ENCODE peak calls at places on chromosomes 5 and 9, in four cellular contexts. One of them, this sample, is unnamed.

GRCh38 chr9:76650692-76651091 is 113.5 kb upstream of the PCA3 start:
- DNase-seq in H9: peak; percentile 39
- DNase-seq in IMR-90: no peak
- DNase-seq in H1: no peak
- DNase-seq in this sample: peak; percentile 94

GRCh38 chr9:126373241-126373640 is 46.6 kb downstream of the MVB12B start:
- DNase-seq in H1: no peak
- DNase-seq in IMR-90: peak; percentile 53
- DNase-seq in H9: no peak
- DNase-seq in this sample: peak; percentile 65

GRCh38 chr5:124692950-124693349 is 53.5 kb downstream of the ZNF608 start:
- DNase-seq in H1: no peak
- DNase-seq in H9: no peak
- DNase-seq in IMR-90: no peak
- DNase-seq in this sample: no peak

GRCh38 chr5:11584008-11584407 is 320.2 kb downstream of the CTNND2 start:
- DNase-seq in H9: no peak
- DNase-seq in IMR-90: no peak
- DNase-seq in H1: no peak
- DNase-seq in this sample: peak; percentile 19

GRCh38 chr9:127153484-127153883 is 31.0 kb upstream of the ANGPTL2 start:
- DNase-seq in H1: no peak
- DNase-seq in IMR-90: no peak
- DNase-seq in H9: no peak
- DNase-seq in this sample: no peak

GRCh38 chr5:142590451-142591240 is 95.2 kb downstream of the FGF1 start:
- DNase-seq in IMR-90: no peak
- DNase-seq in H1: no peak
- DNase-seq in H9: no peak
- DNase-seq in this sample: peak; percentile 31

GRCh38 chr9:18610956-18611355 is 137.0 kb downstream of the ADAMTSL1 start:
- DNase-seq in H1: no peak
- DNase-seq in H9: no peak
- DNase-seq in IMR-90: peak; percentile 26
- DNase-seq in this sample: no peak

GRCh38 chr9:79195904-79196303 is 375.9 kb upstream of the TLE4 start:
- DNase-seq in H9: no peak
- DNase-seq in IMR-90: peak; percentile 96
- DNase-seq in H1: no peak
- DNase-seq in this sample: no peak

GRCh38 chr5:10418654-10419345 is 22.9 kb upstream of the ROPN1L start:
- DNase-seq in IMR-90: no peak
- DNase-seq in H9: no peak
- DNase-seq in H1: no peak
- DNase-seq in this sample: no peak

DNA sequence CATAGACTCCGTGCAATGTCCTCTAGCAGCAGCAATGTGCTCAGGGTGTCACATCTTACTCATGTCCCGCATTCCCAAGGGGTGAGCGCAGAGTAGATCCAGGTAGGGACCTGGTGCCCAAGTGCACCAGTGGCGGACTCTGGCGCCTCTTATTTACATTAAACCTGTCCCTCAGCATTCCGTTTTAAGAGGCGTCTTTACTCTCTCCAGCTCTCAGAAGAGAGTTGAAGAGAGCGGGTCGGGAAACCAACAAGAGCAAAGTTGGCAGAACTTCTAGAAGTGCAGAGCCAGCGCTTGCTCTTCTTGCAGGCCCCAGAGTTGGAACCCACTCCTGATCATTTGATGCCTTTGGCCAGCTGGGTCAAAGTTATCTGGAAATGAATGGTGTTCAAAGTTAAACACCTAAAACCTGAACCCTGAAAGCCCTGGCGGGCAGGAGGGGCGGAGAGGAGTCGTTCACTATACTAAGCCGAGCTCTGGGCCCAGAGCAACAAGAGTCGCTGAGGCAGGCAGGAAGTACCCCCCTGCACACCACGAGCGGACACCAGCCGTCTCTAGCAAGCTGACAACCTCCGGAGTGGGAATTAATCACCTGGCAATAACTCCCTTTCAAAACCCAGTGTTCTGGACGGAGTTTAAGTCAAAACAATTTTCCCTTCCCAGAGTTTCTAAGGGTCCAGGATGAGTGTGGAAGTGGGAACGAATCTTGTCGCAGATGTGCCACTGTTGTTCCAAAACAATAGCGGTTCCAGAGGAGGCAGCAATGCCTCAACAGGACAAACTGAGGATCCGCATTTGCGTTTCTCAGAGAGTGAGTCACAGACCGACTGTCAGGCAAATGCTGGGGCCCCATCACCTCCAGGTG is 122.8 kb downstream of the TMEM161B start:
- DNase-seq in IMR-90: no peak
- DNase-seq in H9: peak; percentile 63
- DNase-seq in H1: peak; percentile 52
- DNase-seq in this sample: peak; percentile 82
- H4K5ac ChIP-seq in IMR-90: no peak overlapping the region
- H4K5ac ChIP-seq in H9: no peak overlapping the region
- H4K5ac ChIP-seq in H1: no peak overlapping the region
- H4K5ac ChIP-seq in this sample: no peak overlapping the region

DNA sequence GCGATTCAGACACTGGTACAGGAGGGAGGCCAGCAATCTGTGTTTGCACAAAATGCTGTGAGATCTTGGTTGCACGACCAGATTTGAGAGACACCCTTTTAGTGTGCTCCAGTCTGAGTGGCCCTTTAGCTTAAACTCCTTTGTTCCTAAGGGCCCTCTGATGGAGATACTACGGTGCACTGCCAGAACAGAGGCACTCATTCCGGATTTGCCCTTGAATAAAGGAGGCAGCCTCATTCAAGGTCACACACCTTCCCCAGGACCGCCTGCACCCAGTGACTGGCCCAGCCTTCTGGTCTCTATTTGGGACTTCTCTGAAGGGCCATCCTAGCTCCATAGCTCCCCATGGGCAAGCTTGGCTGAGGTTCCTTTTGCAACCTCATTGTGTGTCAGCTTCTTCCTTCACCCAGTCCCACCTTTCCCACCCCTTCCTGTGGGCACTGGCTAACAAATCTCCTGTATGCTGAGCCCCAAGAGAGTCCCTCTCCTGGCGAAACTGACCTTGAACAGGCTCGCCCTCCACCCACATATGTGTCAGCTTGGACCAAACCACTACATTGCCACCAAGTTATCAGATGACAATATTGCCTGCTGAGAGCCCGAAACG is 191.7 kb downstream of the GABBR2 start:
- DNase-seq in H9: peak; percentile 15
- DNase-seq in H1: no peak
- DNase-seq in IMR-90: no peak
- DNase-seq in this sample: no peak
- H2BK15ac ChIP-seq in H9: no peak overlapping the region
- H2BK15ac ChIP-seq in H1: no peak overlapping the region
- H2BK15ac ChIP-seq in IMR-90: no peak overlapping the region
- H2BK15ac ChIP-seq in this sample: no peak overlapping the region

GRCh38 chr5:109961755-109962154 is 272.0 kb downstream of the MAN2A1 start:
- DNase-seq in H1: no peak
- DNase-seq in H9: no peak
- DNase-seq in IMR-90: no peak
- DNase-seq in this sample: no peak
- H3K56ac ChIP-seq in H1: no peak overlapping the region
- H3K56ac ChIP-seq in H9: no peak overlapping the region
- H3K56ac ChIP-seq in IMR-90: no peak overlapping the region
- H3K56ac ChIP-seq in this sample: no peak overlapping the region

GRCh38 chr9:130408669-130409068 is 36.1 kb upstream of the ASS1 start:
- DNase-seq in H1: no peak
- DNase-seq in H9: no peak
- DNase-seq in IMR-90: no peak
- DNase-seq in this sample: no peak
- H4K5ac ChIP-seq in H1: no peak overlapping the region
- H4K5ac ChIP-seq in H9: no peak overlapping the region
- H4K5ac ChIP-seq in IMR-90: no peak overlapping the region
- H4K5ac ChIP-seq in this sample: no peak overlapping the region